ENCODE peak calls at places on chromosomes 12 and 14, in eight cellular contexts. One of them, this sample, is unnamed.
A peak's percentile ranks its signal among the peaks of the same experiment; 100 is the strongest.

GRCh38 chr12:128863957-128864356 is 10.7 kb downstream of the GLT1D1 start:
- DNase-seq in pancreas: no peak
- DNase-seq in A673: no peak
- DNase-seq in upper lobe of right lung: peak; percentile 37
- DNase-seq in neural crest cell: no peak
- DNase-seq in astrocyte of the spinal cord: no peak
- DNase-seq in mucosa of descending colon: no peak
- DNase-seq in kidney: no peak
- DNase-seq in this sample: no peak

GRCh38 chr14:90381999-90382451 is 14.8 kb upstream of the CALM1 start:
- DNase-seq in mucosa of descending colon: peak; percentile 83
- DNase-seq in upper lobe of right lung: peak; percentile 77
- DNase-seq in neural crest cell: no peak
- DNase-seq in pancreas: peak; percentile 69
- DNase-seq in A673: no peak
- DNase-seq in kidney: peak; percentile 75
- DNase-seq in astrocyte of the spinal cord: no peak
- DNase-seq in this sample: no peak

GRCh38 chr14:75595211-75595610 is 16.8 kb downstream of the FLVCR2 start:
- DNase-seq in A673: no peak
- DNase-seq in astrocyte of the spinal cord: no peak
- DNase-seq in mucosa of descending colon: no peak
- DNase-seq in upper lobe of right lung: no peak
- DNase-seq in neural crest cell: no peak
- DNase-seq in pancreas: no peak
- DNase-seq in kidney: no peak
- DNase-seq in this sample: no peak

GRCh38 chr14:22887990-22888378 is 5.0 kb downstream of the REM2 start:
- DNase-seq in upper lobe of right lung: no peak
- DNase-seq in kidney: no peak
- DNase-seq in A673: no peak
- DNase-seq in pancreas: no peak
- DNase-seq in neural crest cell: no peak
- DNase-seq in astrocyte of the spinal cord: no peak
- DNase-seq in mucosa of descending colon: peak; percentile 47
- DNase-seq in this sample: peak; percentile 68

GRCh38 chr14:66206554-66206953 is 279.6 kb upstream of the CCDC196 start:
- DNase-seq in astrocyte of the spinal cord: no peak
- DNase-seq in mucosa of descending colon: no peak
- DNase-seq in kidney: no peak
- DNase-seq in neural crest cell: no peak
- DNase-seq in pancreas: no peak
- DNase-seq in A673: no peak
- DNase-seq in upper lobe of right lung: no peak
- DNase-seq in this sample: no peak

GRCh38 chr12:21617030-21617429 is 12.4 kb upstream of the GYS2 start:
- DNase-seq in pancreas: no peak
- DNase-seq in A673: no peak
- DNase-seq in astrocyte of the spinal cord: no peak
- DNase-seq in mucosa of descending colon: no peak
- DNase-seq in neural crest cell: no peak
- DNase-seq in kidney: no peak
- DNase-seq in upper lobe of right lung: no peak
- DNase-seq in this sample: no peak

GRCh38 chr14:75341639-75342038 is 63.0 kb downstream of the FOS start:
- DNase-seq in kidney: no peak
- DNase-seq in neural crest cell: no peak
- DNase-seq in pancreas: no peak
- DNase-seq in astrocyte of the spinal cord: no peak
- DNase-seq in mucosa of descending colon: no peak
- DNase-seq in upper lobe of right lung: no peak
- DNase-seq in A673: no peak
- DNase-seq in this sample: no peak

GRCh38 chr14:104332634-104333270 is 194.4 kb downstream of the KIF26A start:
- DNase-seq in kidney: peak; percentile 73
- DNase-seq in mucosa of descending colon: no peak
- DNase-seq in A673: no peak
- DNase-seq in upper lobe of right lung: peak; percentile 64
- DNase-seq in neural crest cell: no peak
- DNase-seq in pancreas: no peak
- DNase-seq in astrocyte of the spinal cord: no peak
- DNase-seq in this sample: no peak

GRCh38 chr12:25712169-25712568 is 159.1 kb upstream of the LMNTD1 start:
- DNase-seq in astrocyte of the spinal cord: no peak
- DNase-seq in neural crest cell: no peak
- DNase-seq in pancreas: no peak
- DNase-seq in kidney: no peak
- DNase-seq in upper lobe of right lung: no peak
- DNase-seq in A673: no peak
- DNase-seq in mucosa of descending colon: no peak
- DNase-seq in this sample: no peak

GRCh38 chr14:66405158-66405557 is 81.0 kb upstream of the CCDC196 start:
- DNase-seq in upper lobe of right lung: no peak
- DNase-seq in astrocyte of the spinal cord: peak; percentile 24
- DNase-seq in neural crest cell: no peak
- DNase-seq in A673: no peak
- DNase-seq in kidney: no peak
- DNase-seq in pancreas: no peak
- DNase-seq in mucosa of descending colon: no peak
- DNase-seq in this sample: no peak

GRCh38 chr12:103908877-103909276 is 21.3 kb upstream of the HSP90B1 start:
- DNase-seq in upper lobe of right lung: no peak
- DNase-seq in neural crest cell: no peak
- DNase-seq in pancreas: no peak
- DNase-seq in astrocyte of the spinal cord: no peak
- DNase-seq in kidney: no peak
- DNase-seq in A673: no peak
- DNase-seq in mucosa of descending colon: no peak
- DNase-seq in this sample: no peak

GRCh38 chr12:120007272-120007671 is 18.2 kb downstream of the BICDL1 start:
- DNase-seq in astrocyte of the spinal cord: no peak
- DNase-seq in kidney: no peak
- DNase-seq in pancreas: no peak
- DNase-seq in mucosa of descending colon: no peak
- DNase-seq in neural crest cell: no peak
- DNase-seq in A673: no peak
- DNase-seq in upper lobe of right lung: no peak
- DNase-seq in this sample: peak; percentile 32

GRCh38 chr12:4270016-4270669 is 3.4 kb upstream of the CCND2 start:
- DNase-seq in mucosa of descending colon: peak; percentile 82
- DNase-seq in upper lobe of right lung: no peak
- DNase-seq in pancreas: no peak
- DNase-seq in A673: no peak
- DNase-seq in kidney: no peak
- DNase-seq in neural crest cell: no peak
- DNase-seq in astrocyte of the spinal cord: no peak
- DNase-seq in this sample: no peak

GRCh38 chr12:48980953-48981756 is 3.0 kb downstream of the WNT1 start:
- DNase-seq in neural crest cell: no peak
- DNase-seq in upper lobe of right lung: peak; percentile 76
- DNase-seq in pancreas: no peak
- DNase-seq in astrocyte of the spinal cord: no peak
- DNase-seq in mucosa of descending colon: peak; percentile 64
- DNase-seq in kidney: no peak
- DNase-seq in A673: no peak
- DNase-seq in this sample: peak; percentile 66

GRCh38 chr14:80310950-80311349 is 99.6 kb upstream of the DIO2 start:
- DNase-seq in kidney: no peak
- DNase-seq in neural crest cell: no peak
- DNase-seq in astrocyte of the spinal cord: peak; percentile 63
- DNase-seq in A673: peak; percentile 24
- DNase-seq in mucosa of descending colon: no peak
- DNase-seq in pancreas: no peak
- DNase-seq in upper lobe of right lung: no peak
- DNase-seq in this sample: no peak

GRCh38 chr12:122062832-122063690 is 15.5 kb upstream of the MLXIP start:
- DNase-seq in neural crest cell: no peak
- DNase-seq in mucosa of descending colon: peak; percentile 66
- DNase-seq in A673: no peak
- DNase-seq in astrocyte of the spinal cord: peak; percentile 83
- DNase-seq in upper lobe of right lung: no peak
- DNase-seq in pancreas: peak; percentile 72
- DNase-seq in kidney: peak; percentile 90
- DNase-seq in this sample: no peak

GRCh38 chr14:61638595-61639391 is 56.5 kb upstream of the HIF1A start:
- DNase-seq in neural crest cell: no peak
- DNase-seq in A673: no peak
- DNase-seq in upper lobe of right lung: no peak
- DNase-seq in astrocyte of the spinal cord: no peak
- DNase-seq in mucosa of descending colon: no peak
- DNase-seq in pancreas: no peak
- DNase-seq in kidney: no peak
- DNase-seq in this sample: no peak

GRCh38 chr14:104546021-104546491 is 33.5 kb upstream of the C14orf180 start:
- DNase-seq in neural crest cell: no peak
- DNase-seq in mucosa of descending colon: no peak
- DNase-seq in upper lobe of right lung: peak; percentile 61
- DNase-seq in A673: no peak
- DNase-seq in kidney: peak; percentile 73
- DNase-seq in astrocyte of the spinal cord: no peak
- DNase-seq in pancreas: no peak
- DNase-seq in this sample: no peak

GRCh38 chr14:64602826-64603225 is 53.1 kb downstream of the PPP1R36 start:
- DNase-seq in upper lobe of right lung: no peak
- DNase-seq in A673: no peak
- DNase-seq in neural crest cell: no peak
- DNase-seq in mucosa of descending colon: no peak
- DNase-seq in astrocyte of the spinal cord: no peak
- DNase-seq in pancreas: no peak
- DNase-seq in kidney: no peak
- DNase-seq in this sample: no peak

GRCh38 chr12:19826988-19827550 is 387.8 kb downstream of the AEBP2 start:
- DNase-seq in astrocyte of the spinal cord: no peak
- DNase-seq in pancreas: no peak
- DNase-seq in mucosa of descending colon: no peak
- DNase-seq in neural crest cell: no peak
- DNase-seq in kidney: no peak
- DNase-seq in upper lobe of right lung: peak; percentile 53
- DNase-seq in A673: no peak
- DNase-seq in this sample: no peak

GRCh38 chr14:99522457-99522891 is 41.3 kb downstream of the CCNK start:
- DNase-seq in pancreas: no peak
- DNase-seq in upper lobe of right lung: no peak
- DNase-seq in A673: peak; percentile 24
- DNase-seq in astrocyte of the spinal cord: peak; percentile 47
- DNase-seq in kidney: peak; percentile 74
- DNase-seq in mucosa of descending colon: peak; percentile 34
- DNase-seq in neural crest cell: no peak
- DNase-seq in this sample: no peak

GRCh38 chr12:53870122-53870521 is 68.5 kb upstream of the HOXC13 start:
- DNase-seq in A673: no peak
- DNase-seq in upper lobe of right lung: no peak
- DNase-seq in kidney: no peak
- DNase-seq in pancreas: no peak
- DNase-seq in astrocyte of the spinal cord: no peak
- DNase-seq in mucosa of descending colon: no peak
- DNase-seq in neural crest cell: no peak
- DNase-seq in this sample: no peak
- TF ChIP-seq CTCF in A673: no peak
- TF ChIP-seq CTCF in upper lobe of right lung: no peak
- TF ChIP-seq CTCF in kidney: no peak
- TF ChIP-seq CTCF in pancreas: no peak
- TF ChIP-seq CTCF in astrocyte of the spinal cord: no peak
- TF ChIP-seq CTCF in mucosa of descending colon: no peak
- TF ChIP-seq CTCF in neural crest cell: no peak
- TF ChIP-seq CTCF in this sample: no peak

GRCh38 chr12:113130457-113131135 is 5.0 kb downstream of the RASAL1 start:
- DNase-seq in neural crest cell: no peak
- DNase-seq in mucosa of descending colon: no peak
- DNase-seq in upper lobe of right lung: no peak
- DNase-seq in pancreas: no peak
- DNase-seq in kidney: peak; percentile 95
- DNase-seq in astrocyte of the spinal cord: no peak
- DNase-seq in A673: no peak
- DNase-seq in this sample: no peak
- TF ChIP-seq CTCF in neural crest cell: no peak
- TF ChIP-seq CTCF in mucosa of descending colon: no peak
- TF ChIP-seq CTCF in upper lobe of right lung: no peak
- TF ChIP-seq CTCF in pancreas: no peak
- TF ChIP-seq CTCF in kidney: peak; percentile 24
- TF ChIP-seq CTCF in astrocyte of the spinal cord: peak; percentile 13
- TF ChIP-seq CTCF in A673: no peak
- TF ChIP-seq CTCF in this sample: peak; percentile 41

GRCh38 chr12:114404451-114405198 is 1.3 kb downstream of the TBX5 start:
- DNase-seq in mucosa of descending colon: no peak
- DNase-seq in pancreas: no peak
- DNase-seq in astrocyte of the spinal cord: no peak
- DNase-seq in neural crest cell: no peak
- DNase-seq in A673: no peak
- DNase-seq in kidney: no peak
- DNase-seq in upper lobe of right lung: no peak
- DNase-seq in this sample: peak; percentile 20

GRCh38 chr12:114401346-114402320 is 4.3 kb downstream of the TBX5 start:
- DNase-seq in kidney: no peak
- DNase-seq in upper lobe of right lung: no peak
- DNase-seq in mucosa of descending colon: no peak
- DNase-seq in pancreas: no peak
- DNase-seq in A673: no peak
- DNase-seq in astrocyte of the spinal cord: no peak
- DNase-seq in neural crest cell: no peak
- DNase-seq in this sample: no peak

GRCh38 chr12:114403690-114404450 is 2.1 kb downstream of the TBX5 start:
- DNase-seq in pancreas: no peak
- DNase-seq in kidney: no peak
- DNase-seq in A673: no peak
- DNase-seq in neural crest cell: no peak
- DNase-seq in upper lobe of right lung: no peak
- DNase-seq in mucosa of descending colon: no peak
- DNase-seq in astrocyte of the spinal cord: no peak
- DNase-seq in this sample: no peak

GRCh38 chr12:114405199-114405448 is 820 bp downstream of the TBX5 start:
- DNase-seq in upper lobe of right lung: no peak
- DNase-seq in neural crest cell: no peak
- DNase-seq in pancreas: no peak
- DNase-seq in astrocyte of the spinal cord: no peak
- DNase-seq in kidney: no peak
- DNase-seq in A673: no peak
- DNase-seq in mucosa of descending colon: no peak
- DNase-seq in this sample: no peak

GRCh38 chr12:114403044-114403689 is 2.8 kb downstream of the TBX5 start:
- DNase-seq in A673: no peak
- DNase-seq in neural crest cell: peak; percentile 44
- DNase-seq in astrocyte of the spinal cord: no peak
- DNase-seq in upper lobe of right lung: no peak
- DNase-seq in pancreas: no peak
- DNase-seq in mucosa of descending colon: no peak
- DNase-seq in kidney: no peak
- DNase-seq in this sample: no peak
- TF ChIP-seq CTCF in A673: no peak
- TF ChIP-seq CTCF in neural crest cell: peak; percentile 51
- TF ChIP-seq CTCF in astrocyte of the spinal cord: peak; percentile 17
- TF ChIP-seq CTCF in upper lobe of right lung: peak; percentile 19
- TF ChIP-seq CTCF in pancreas: no peak
- TF ChIP-seq CTCF in mucosa of descending colon: no peak
- TF ChIP-seq CTCF in kidney: no peak
- TF ChIP-seq CTCF in this sample: no peak

DNA sequence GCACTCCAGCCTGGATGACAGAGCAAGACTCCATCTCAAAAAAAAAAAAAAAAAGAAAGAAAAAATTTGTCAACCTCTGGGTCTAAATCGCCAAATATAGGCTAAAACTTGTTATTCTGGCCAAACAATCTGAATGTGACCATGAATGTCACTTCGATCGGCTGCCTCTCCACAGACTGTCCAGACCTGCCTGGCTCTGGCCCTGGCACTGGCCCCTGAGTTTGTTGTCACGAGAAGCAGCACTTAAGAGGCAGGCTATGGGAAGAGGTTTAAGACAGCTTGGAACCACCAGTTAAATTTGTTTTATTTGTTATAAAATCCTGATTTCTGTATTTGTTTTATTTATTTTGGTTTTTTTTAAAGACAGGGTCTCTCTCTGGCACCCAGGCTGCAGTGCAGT is 14.5 kb downstream of the WSB2 start:
- DNase-seq in kidney: no peak
- DNase-seq in neural crest cell: no peak
- DNase-seq in upper lobe of right lung: no peak
- DNase-seq in mucosa of descending colon: no peak
- DNase-seq in A673: no peak
- DNase-seq in pancreas: no peak
- DNase-seq in astrocyte of the spinal cord: no peak
- DNase-seq in this sample: no peak
- TF ChIP-seq CTCF in kidney: no peak
- TF ChIP-seq CTCF in neural crest cell: no peak
- TF ChIP-seq CTCF in upper lobe of right lung: no peak
- TF ChIP-seq CTCF in mucosa of descending colon: no peak
- TF ChIP-seq CTCF in A673: no peak
- TF ChIP-seq CTCF in pancreas: no peak
- TF ChIP-seq CTCF in astrocyte of the spinal cord: no peak
- TF ChIP-seq CTCF in this sample: no peak

This sample was measured in GM20000.